ENCODE peak calls at places on chromosomes 6 and 20, in four cellular contexts. Y is right lobe of liver, Z is upper lobe of right lung, G is SJSA1. F is an unnamed sample.
A peak's percentile ranks its signal among the peaks of the same experiment; 100 is the strongest.

GRCh38 chr20:12090920-12091319 is 173.2 kb downstream of the BTBD3 start:
- DNase-seq in Y (no peak), Z (no peak), G (no peak), F (no peak)

GRCh38 chr6:82365011-82365751 is 1.6 kb downstream of the TPBG start:
- DNase-seq in Y (no peak), Z (peak; percentile 71), G (no peak), F (peak; percentile 79)

GRCh38 chr6:4405609-4406212 is 270.3 kb upstream of the ECI2 start:
- DNase-seq in Y (no peak), Z (no peak), G (no peak), F (no peak)

GRCh38 chr6:72589096-72589495 is 32.8 kb upstream of the KCNQ5 start:
- DNase-seq in Y (no peak), Z (no peak), G (no peak), F (no peak)

GRCh38 chr20:6956056-6956455 is 188.6 kb downstream of the BMP2 start:
- DNase-seq in Y (no peak), Z (no peak), G (no peak), F (no peak)

GRCh38 chr6:56595490-56596122 is 47.1 kb downstream of the DST start:
- DNase-seq in Y (no peak), Z (no peak), G (peak; percentile 25), F (no peak)

GRCh38 chr20:4076033-4076432 is 60.7 kb upstream of the RNF24 start:
- DNase-seq in Y (no peak), Z (no peak), G (no peak), F (no peak)

GRCh38 chr6:34522740-34523139 is 33.4 kb downstream of the SPDEF start:
- DNase-seq in Y (no peak), Z (peak; percentile 38), G (no peak), F (peak; percentile 8)

GRCh38 chr6:99846021-99846420 is 148.0 kb downstream of the MCHR2 start:
- DNase-seq in Y (no peak), Z (no peak), G (no peak), F (no peak)

GRCh38 chr6:157224957-157225574 is 98.3 kb downstream of the TMEM242 start:
- DNase-seq in Y (no peak), Z (peak; percentile 25), G (no peak), F (no peak)

GRCh38 chr6:168863467-168863866 is 390.2 kb downstream of the THBS2 start:
- DNase-seq in Y (no peak), Z (no peak), G (no peak), F (no peak)

GRCh38 chr20:57647006-57647932 is 27.0 kb upstream of the ZBP1 start:
- DNase-seq in Y (no peak), Z (no peak), G (no peak), F (no peak)

GRCh38 chr6:43771210-43771857 is 1.3 kb downstream of the VEGFA start:
- DNase-seq in Y (peak; percentile 75), Z (peak; percentile 90), G (peak; percentile 57), F (peak; percentile 93)

GRCh38 chr6:151018911-151019795 is 153.7 kb downstream of the MTHFD1L start:
- DNase-seq in Y (no peak), Z (no peak), G (no peak), F (no peak)

GRCh38 chr20:32539817-32540675 is 45.1 kb downstream of the NOL4L start:
- DNase-seq in Y (no peak), Z (no peak), G (no peak), F (no peak)

GRCh38 chr20:61185841-61186601 is 66.0 kb upstream of the CDH4 start:
- DNase-seq in Y (no peak), Z (no peak), G (peak; percentile 98), F (no peak)

GRCh38 chr6:84078335-84078734 is 44.8 kb downstream of the MRAP2 start:
- DNase-seq in Y (no peak), Z (no peak), G (no peak), F (no peak)

GRCh38 chr6:124430741-124431140 is 531.5 kb upstream of the RNF217 start:
- DNase-seq in Y (no peak), Z (no peak), G (no peak), F (no peak)

GRCh38 chr20:32325706-32326506 is 32.2 kb upstream of the ASXL1 start:
- DNase-seq in Y (peak; percentile 35), Z (no peak), G (peak; percentile 88), F (no peak)

GRCh38 chr20:219290-220115 is 7.6 kb upstream of the DEFB129 start:
- DNase-seq in Y (no peak), Z (no peak), G (no peak), F (no peak)

GRCh38 chr20:57123139-57123903 is 143.1 kb downstream of the BMP7 start:
- DNase-seq in Y (no peak), Z (no peak), G (no peak), F (no peak)

GRCh38 chr6:120869397-120869796 is 464.9 kb downstream of the TBC1D32 start:
- DNase-seq in Y (no peak), Z (no peak), G (no peak), F (no peak)

GRCh38 chr6:15715060-15715459 is 52.2 kb upstream of the DTNBP1 start:
- DNase-seq in Y (no peak), Z (no peak), G (no peak), F (no peak)

GRCh38 chr6:18264338-18265098 is at the start of gene DEK:
- DNase-seq in Y (peak; percentile 87), Z (peak; percentile 92), G (peak; percentile 90), F (peak; percentile 86)

GRCh38 chr6:16146527-16146955 is 17.7 kb downstream of the MYLIP start:
- DNase-seq in Y (no peak), Z (no peak), G (no peak), F (no peak)

GRCh38 chr20:62423326-62423706 is 4.0 kb downstream of the RBBP8NL start:
- DNase-seq in Y (no peak), Z (no peak), G (no peak), F (no peak)

GRCh38 chr20:39112196-39112743 is 150.1 kb downstream of the DHX35 start:
- DNase-seq in Y (peak; percentile 47), Z (no peak), G (peak; percentile 30), F (no peak)

DNA sequence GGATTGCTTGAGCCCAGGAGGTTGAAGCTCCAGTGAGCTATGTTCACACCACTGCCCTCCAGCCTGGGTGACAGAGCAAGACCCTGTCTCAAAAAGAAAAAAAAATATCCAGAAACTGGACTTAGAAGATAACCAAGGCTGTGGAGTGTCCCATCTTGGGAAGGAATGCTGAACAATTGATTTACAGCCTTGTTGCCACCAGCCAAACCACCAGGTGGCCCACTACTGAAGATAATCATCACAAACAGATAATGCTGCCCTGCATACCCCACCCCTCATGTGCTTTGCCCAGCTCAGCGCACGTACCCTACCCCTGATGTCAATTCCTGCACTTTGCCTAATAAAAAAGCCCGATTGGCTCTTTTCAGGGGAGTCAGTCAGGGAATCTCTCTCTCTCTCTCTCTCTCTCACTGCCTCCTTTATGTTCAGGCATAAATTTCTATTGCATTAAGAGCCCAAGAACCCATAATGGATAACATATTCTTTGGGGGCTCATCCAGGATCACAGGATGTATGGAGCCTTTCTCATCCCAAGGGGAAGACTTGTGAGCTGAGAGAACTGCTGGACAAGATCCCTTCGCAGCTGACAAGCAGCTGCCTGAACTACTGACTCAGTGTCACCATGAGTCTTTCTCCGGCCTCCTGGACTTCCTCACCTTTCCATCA is 166.4 kb downstream of the CD24 start:
- DNase-seq in Y (no peak), Z (no peak), G (no peak), F (no peak)
- H3K9me3 ChIP-seq in Y (no peaks in the 10 kb centered on the region), Z (peaks cover 33% of the 10 kb centered on the region), G (peaks cover 13% of the 10 kb centered on the region), F (no peaks in the 10 kb centered on the region)

DNA sequence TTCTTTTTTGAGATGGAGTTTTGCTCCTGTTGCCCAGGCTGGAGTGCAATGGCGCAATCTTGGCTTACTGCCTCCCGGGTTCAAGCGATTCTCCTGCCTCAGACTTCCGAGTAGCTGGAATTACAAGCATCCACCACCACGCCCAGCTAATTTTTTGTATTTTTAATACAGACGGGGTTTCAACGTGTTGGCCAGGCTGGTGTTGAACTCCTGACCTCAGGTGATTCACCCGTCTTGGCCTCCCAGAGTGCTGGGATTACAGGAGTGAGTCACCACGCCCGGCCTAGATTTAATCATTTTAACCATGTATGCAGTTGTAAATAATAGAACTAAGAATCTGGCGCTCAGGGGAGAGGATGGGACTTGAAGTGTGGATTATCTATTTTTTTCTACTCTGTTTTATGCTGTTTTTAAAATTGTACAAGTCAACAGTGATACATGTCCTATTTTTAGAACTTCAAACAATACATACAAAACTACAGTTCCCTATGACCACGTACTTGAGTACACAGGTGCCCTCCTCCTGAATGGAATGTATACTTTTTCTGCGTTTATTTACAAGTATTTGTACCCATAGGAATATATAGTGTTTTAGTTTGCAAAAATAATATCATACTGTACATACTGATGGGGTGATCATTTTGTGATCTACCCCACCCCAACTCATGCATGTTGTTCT is 27.8 kb downstream of the ITCH start:
- DNase-seq in Y (peak; percentile 78), Z (peak; percentile 66), G (peak; percentile 95), F (peak; percentile 51)
- H3K4me3 ChIP-seq in Y (no peak overlapping the region), Z (no peak overlapping the region), G (no peak overlapping the region), F (no peak overlapping the region)

GRCh38 chr20:44182135-44182765 is 4.7 kb downstream of the JPH2 start:
- DNase-seq in Y (no peak), Z (no peak), G (no peak), F (no peak)
- H3K27ac ChIP-seq in Y (no peak overlapping the region), Z (no peak overlapping the region), G (no peak overlapping the region), F (no peak overlapping the region)

GRCh38 chr6:9361749-9362148 is 926.4 kb upstream of the SLC35B3 start:
- DNase-seq in Y (no peak), Z (no peak), G (no peak), F (no peak)

GRCh38 chr6:9365378-9365777 is 930.0 kb upstream of the SLC35B3 start:
- DNase-seq in Y (no peak), Z (no peak), G (no peak), F (no peak)

GRCh38 chr6:9360881-9361280 is 925.5 kb upstream of the SLC35B3 start:
- DNase-seq in Y (no peak), Z (no peak), G (no peak), F (no peak)
- H3K9me3 ChIP-seq in Y (no peaks in the 10 kb centered on the region), Z (no peaks in the 10 kb centered on the region), G (no peaks in the 10 kb centered on the region), F (no peaks in the 10 kb centered on the region)

GRCh38 chr20:49666906-49667305 is 46.8 kb downstream of the B4GALT5 start:
- DNase-seq in Y (no peak), Z (no peak), G (no peak), F (no peak)
- H3K4me3 ChIP-seq in Y (no peak overlapping the region), Z (no peak overlapping the region), G (no peak overlapping the region), F (no peak overlapping the region)

DNA sequence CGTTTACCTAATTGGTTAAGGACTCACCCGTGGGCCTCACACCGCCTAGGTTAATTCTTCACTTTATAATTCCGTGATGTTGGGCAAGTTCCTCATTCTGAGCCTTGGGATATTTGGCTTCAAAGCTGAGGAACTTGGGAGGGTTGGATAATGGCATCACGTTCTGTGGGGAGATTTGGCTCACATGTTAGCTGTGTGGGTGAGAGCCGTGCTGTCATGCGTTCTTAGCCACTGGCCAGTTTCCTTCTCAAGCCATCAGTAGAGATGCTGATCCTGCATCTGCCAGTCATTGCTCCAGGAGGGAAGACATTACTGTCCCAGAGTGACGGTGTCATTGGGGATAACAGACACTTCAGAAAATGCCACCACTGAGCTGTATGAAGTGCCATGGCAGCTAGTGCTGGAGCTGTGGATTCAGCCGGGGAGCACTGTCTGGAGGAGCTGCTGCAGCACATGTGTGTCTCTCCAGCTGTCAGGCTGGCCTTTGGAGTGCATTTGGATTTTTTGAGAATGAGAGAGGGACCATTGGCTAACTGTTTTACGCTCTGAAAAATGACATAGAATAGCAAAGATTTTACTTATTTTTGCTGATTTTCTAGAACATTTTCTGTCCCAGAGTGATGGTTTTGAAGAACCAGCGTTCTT is 16.5 kb downstream of the IGF2R start:
- DNase-seq in Y (no peak), Z (no peak), G (no peak), F (peak; percentile 51)
- H3K27ac ChIP-seq in Y (no peak overlapping the region), Z (no peak overlapping the region), G (peak overlapping the region; percentile 67), F (no peak overlapping the region)